ENCODE peak calls at places on chromosomes 3 and 15, in four cellular contexts. E is transverse colon, D is HTR-8/SVneo, V is HFF-Myc. T is an unnamed sample.

GRCh38 chr3:13018039-13018431 is 55.2 kb downstream of the IQSEC1 start:
- DNase-seq in E (peak), D (no peak), V (no peak), T (no peak)

GRCh38 chr3:135806342-135806741 is 159.2 kb upstream of the PPP2R3A start:
- DNase-seq in E (no peak), D (no peak), V (no peak), T (no peak)

GRCh38 chr15:90960316-90961091 is 5.8 kb downstream of the RCCD1 start:
- DNase-seq in E (no peak), D (no peak), V (no peak), T (no peak)

GRCh38 chr3:53261712-53262111 is 5.9 kb upstream of the TKT start:
- DNase-seq in E (no peak), D (no peak), V (no peak), T (no peak)

GRCh38 chr3:178761024-178761423 is 224.8 kb downstream of the KCNMB2 start:
- DNase-seq in E (no peak), D (no peak), V (no peak), T (no peak)

GRCh38 chr15:57406040-57406772 is 29.9 kb downstream of the CGNL1 start:
- DNase-seq in E (no peak), D (no peak), V (no peak), T (no peak)

GRCh38 chr15:88323468-88323867 is 66.9 kb upstream of the NTRK3 start:
- DNase-seq in E (no peak), D (no peak), V (no peak), T (no peak)

GRCh38 chr15:80942746-80943565 is 46.7 kb downstream of the MESD start:
- DNase-seq in E (no peak), D (no peak), V (no peak), T (no peak)

GRCh38 chr15:40192942-40193341 is 32.1 kb downstream of the BUB1B start:
- DNase-seq in E (no peak), D (no peak), V (no peak), T (no peak)

GRCh38 chr15:25170113-25170731 is 215.4 kb downstream of the SNRPN start:
- DNase-seq in E (no peak), D (no peak), V (no peak), T (peak)

T was measured in Peyer's patch.